ENCODE peak calls at places on chromosomes 16 and 17, in ten cellular contexts. D is activated naive CD4-positive, alpha-beta T cell; H is stimulated activated CD4-positive, alpha-beta T cell treated with anti-CD3 and anti-CD28 coated beads, Interleukin-1b, Interleukin-23, amount 100 ng/mL, for 1 hour; R is mucosa of descending colon; E is ureter; X is spleen; J is substantia nigra; Z is A172; A is cardiac muscle cell; S is body of pancreas. Q is an unnamed sample.

GRCh38 chr17:58224315-58224714 is 5.3 kb upstream of the MKS1 start:
- DNase-seq in X (no peak), Z (peak), E (no peak), J (no peak), A (no peak), D (no peak), H (no peak), R (no peak), S (no peak), Q (no peak)

GRCh38 chr17:81086789-81087551 is 52.0 kb downstream of the BAIAP2 start:
- DNase-seq in D (no peak), A (no peak), X (no peak), E (peak), R (peak), H (no peak), J (no peak), S (no peak), Z (no peak), Q (no peak)

GRCh38 chr17:50708050-50709000 is 611 bp upstream of the ANKRD40 start:
- DNase-seq in Z (peak), A (no peak), X (no peak), E (no peak), J (no peak), H (no peak), R (no peak), S (no peak), D (no peak), Q (peak)

GRCh38 chr16:53129281-53130192 is 74.7 kb downstream of the CHD9 start:
- DNase-seq in S (no peak), E (no peak), A (peak), R (peak), D (no peak), H (no peak), Z (no peak), J (no peak), X (no peak), Q (no peak)

GRCh38 chr17:69375229-69375628 is 39.3 kb upstream of the MAP2K6 start:
- DNase-seq in H (no peak), E (no peak), Z (no peak), D (no peak), A (no peak), S (no peak), R (no peak), J (no peak), X (no peak), Q (no peak)

GRCh38 chr17:30477758-30478115 is 529 bp downstream of the GOSR1 start:
- DNase-seq in R (peak), Z (peak), J (no peak), A (no peak), X (no peak), E (no peak), H (no peak), S (no peak), D (no peak), Q (peak)

GRCh38 chr16:80592273-80592672 is 51.5 kb downstream of the DYNLRB2 start:
- DNase-seq in X (no peak), S (no peak), J (no peak), H (no peak), R (no peak), E (no peak), A (no peak), D (no peak), Z (no peak), Q (no peak)

GRCh38 chr17:67245694-67246397 is 850 bp upstream of the HELZ start:
- DNase-seq in E (no peak), A (peak), R (peak), H (no peak), X (peak), Z (no peak), S (peak), J (no peak), D (no peak), Q (no peak)

GRCh38 chr17:7912927-7913524 is 3.1 kb downstream of the RNF227 start:
- DNase-seq in Z (peak), J (no peak), H (no peak), E (no peak), S (no peak), R (peak), X (no peak), D (no peak), A (peak), Q (peak)

GRCh38 chr17:49910858-49911204 is 58.2 kb upstream of the DLX4 start:
- DNase-seq in S (no peak), D (no peak), X (no peak), E (no peak), R (no peak), H (no peak), Z (no peak), J (no peak), A (no peak), Q (no peak)

GRCh38 chr16:54928421-54929089 is 2.1 kb upstream of the IRX5 start:
- DNase-seq in R (peak), S (peak), E (no peak), X (peak), H (no peak), A (no peak), D (no peak), J (peak), Z (peak), Q (peak)

GRCh38 chr17:43591750-43592562 is 45.8 kb upstream of the ETV4 start:
- DNase-seq in Z (peak), A (no peak), S (no peak), E (peak), R (peak), H (no peak), D (no peak), X (no peak), J (no peak), Q (no peak)

GRCh38 chr17:65850486-65850885 is 289.0 kb upstream of the AXIN2 start:
- DNase-seq in J (no peak), A (no peak), S (no peak), E (no peak), D (no peak), Z (peak), H (no peak), X (no peak), R (no peak), Q (no peak)

GRCh38 chr16:56539667-56540066 is 19.8 kb upstream of the BBS2 start:
- DNase-seq in D (no peak), Z (no peak), A (no peak), H (no peak), X (no peak), S (no peak), J (no peak), R (no peak), E (peak), Q (no peak)

GRCh38 chr16:67571464-67571863 is 9.1 kb downstream of the CTCF start:
- DNase-seq in X (no peak), E (no peak), D (no peak), J (no peak), S (no peak), A (no peak), H (no peak), Z (no peak), R (no peak), Q (no peak)

GRCh38 chr17:19311421-19312215 is 50.9 kb downstream of the B9D1 start:
- DNase-seq in R (no peak), Z (peak), S (no peak), A (no peak), D (no peak), H (no peak), J (no peak), E (no peak), X (peak), Q (no peak)

GRCh38 chr16:57069635-57070350 is 22.6 kb upstream of the CPNE2 start:
- DNase-seq in S (no peak), D (no peak), X (no peak), H (no peak), R (no peak), J (no peak), E (no peak), Z (no peak), A (no peak), Q (no peak)

GRCh38 chr16:23842137-23842600 is 6.4 kb downstream of the PRKCB start:
- DNase-seq in H (no peak), D (no peak), J (no peak), S (no peak), Z (no peak), R (no peak), E (no peak), A (no peak), X (no peak), Q (no peak)

GRCh38 chr16:67104061-67104460 is 5.7 kb upstream of the PHAF1 start:
- DNase-seq in X (no peak), R (peak), Z (peak), J (no peak), A (peak), E (no peak), H (no peak), D (no peak), S (peak), Q (peak)

GRCh38 chr17:34314279-34314678 is 5.0 kb upstream of the CCL8 start:
- DNase-seq in H (no peak), E (no peak), R (peak), S (no peak), Z (no peak), D (no peak), X (no peak), A (no peak), J (no peak), Q (no peak)

Q was measured in SK-MEL-5.